ENCODE peak calls at places on chromosomes 4 and X, in ten cellular contexts. W, F, I, V, Y, N, M, G, H and S are unnamed samples.

GRCh38 chr4:151581575-151581974 is 172.6 kb downstream of the FHIP1A start:
- DNase-seq in W (no peak), F (no peak), I (no peak), V (no peak), Y (no peak), N (no peak), M (no peak), G (no peak), H (no peak), S (no peak)

GRCh38 chrX:20026278-20026677 is 35.4 kb upstream of the BCLAF3 start:
- DNase-seq in W (peak; percentile 31), F (no peak), I (no peak), V (no peak), Y (no peak), N (no peak), M (peak; percentile 48), G (peak; percentile 7), H (peak; percentile 1), S (no peak)

GRCh38 chrX:65601530-65602281 is 65.7 kb upstream of the MSN start:
- DNase-seq in W (no peak), F (peak; percentile 5), I (no peak), V (peak; percentile 64), Y (peak; percentile 87), N (peak; percentile 34), M (peak; percentile 85), G (peak; percentile 81), H (peak; percentile 20), S (no peak)

GRCh38 chrX:106263817-106264216 is 95.7 kb downstream of the PWWP3B start:
- DNase-seq in W (no peak), F (no peak), I (no peak), V (no peak), Y (no peak), N (no peak), M (peak; percentile 56), G (peak; percentile 21), H (no peak), S (no peak)

GRCh38 chr4:103008875-103009729 is 10.4 kb downstream of the SLC9B1 start:
- DNase-seq in W (no peak), F (no peak), I (no peak), V (no peak), Y (no peak), N (no peak), M (peak; percentile 53), G (peak; percentile 48), H (peak; percentile 50), S (no peak)

GRCh38 chrX:120450163-120450562 is 18.9 kb downstream of the LAMP2 start:
- DNase-seq in W (no peak), F (no peak), I (no peak), V (no peak), Y (no peak), N (no peak), M (no peak), G (no peak), H (no peak), S (no peak)

GRCh38 chr4:112592717-112593116 is 44.0 kb downstream of the ZGRF1 start:
- DNase-seq in W (no peak), F (no peak), I (no peak), V (no peak), Y (no peak), N (no peak), M (no peak), G (no peak), H (no peak), S (no peak)

GRCh38 chr4:71550220-71551190 is 211.7 kb downstream of the SLC4A4 start:
- DNase-seq in W (no peak), F (no peak), I (no peak), V (no peak), Y (no peak), N (no peak), M (peak; percentile 80), G (no peak), H (peak; percentile 37), S (no peak)

GRCh38 chr4:102500371-102501175 is 586 bp upstream of the NFKB1 start:
- DNase-seq in W (no peak), F (no peak), I (no peak), V (peak; percentile 53), Y (peak; percentile 91), N (no peak), M (peak; percentile 62), G (peak; percentile 35), H (no peak), S (peak; percentile 48)

GRCh38 chr4:7158991-7159390 is 33.3 kb upstream of the SORCS2 start:
- DNase-seq in W (no peak), F (no peak), I (no peak), V (peak; percentile 13), Y (peak; percentile 24), N (peak; percentile 51), M (no peak), G (no peak), H (no peak), S (no peak)

GRCh38 chr4:48340276-48340904 is 939 bp upstream of the SLAIN2 start:
- DNase-seq in W (no peak), F (no peak), I (no peak), V (no peak), Y (no peak), N (no peak), M (peak; percentile 81), G (peak; percentile 71), H (peak; percentile 34), S (no peak)

GRCh38 chr4:181293541-181293940 is 949.7 kb upstream of the TENM3 start:
- DNase-seq in W (no peak), F (no peak), I (no peak), V (no peak), Y (no peak), N (no peak), M (no peak), G (no peak), H (no peak), S (no peak)

GRCh38 chrX:68941385-68941952 is 112.6 kb downstream of the EFNB1 start:
- DNase-seq in W (no peak), F (no peak), I (peak; percentile 29), V (no peak), Y (peak; percentile 51), N (peak; percentile 11), M (peak; percentile 70), G (no peak), H (no peak), S (no peak)

GRCh38 chr4:90950385-90950841 is 823.2 kb downstream of the CCSER1 start:
- DNase-seq in W (no peak), F (no peak), I (no peak), V (no peak), Y (no peak), N (no peak), M (no peak), G (no peak), H (no peak), S (no peak)

GRCh38 chrX:118115948-118116307 is 682 bp downstream of the KLHL13 start:
- DNase-seq in W (no peak), F (no peak), I (no peak), V (no peak), Y (no peak), N (no peak), M (no peak), G (no peak), H (no peak), S (no peak)

DNA sequence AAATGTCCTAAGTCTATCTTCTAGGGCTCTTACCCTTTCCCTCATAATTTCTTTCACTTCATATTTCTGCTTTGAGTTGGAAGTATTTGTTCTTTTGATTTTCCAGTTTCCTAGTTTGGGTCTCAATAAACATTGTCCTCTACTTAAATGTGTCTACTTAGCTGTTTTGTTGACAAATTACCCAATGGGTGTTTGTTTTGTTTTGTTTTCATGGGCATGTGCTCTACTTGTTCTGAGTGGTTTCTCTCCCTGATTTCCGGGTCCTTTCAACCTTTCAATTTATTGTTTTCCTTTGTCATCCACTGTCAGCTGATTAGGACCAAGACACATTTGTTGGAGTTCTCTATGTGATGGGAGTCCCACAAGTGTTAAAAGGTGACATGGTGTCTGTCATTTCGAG is 1181.4 kb downstream of the RPA4 start:
- DNase-seq in W (no peak), F (no peak), I (no peak), V (no peak), Y (no peak), N (no peak), M (no peak), G (no peak), H (no peak), S (no peak)
- TF ChIP-seq CTCF in W (no peak), F (no peak), I (no peak), V (no peak), Y (no peak), N (no peak), M (no peak), G (no peak), H (no peak), S (no peak)

DNA sequence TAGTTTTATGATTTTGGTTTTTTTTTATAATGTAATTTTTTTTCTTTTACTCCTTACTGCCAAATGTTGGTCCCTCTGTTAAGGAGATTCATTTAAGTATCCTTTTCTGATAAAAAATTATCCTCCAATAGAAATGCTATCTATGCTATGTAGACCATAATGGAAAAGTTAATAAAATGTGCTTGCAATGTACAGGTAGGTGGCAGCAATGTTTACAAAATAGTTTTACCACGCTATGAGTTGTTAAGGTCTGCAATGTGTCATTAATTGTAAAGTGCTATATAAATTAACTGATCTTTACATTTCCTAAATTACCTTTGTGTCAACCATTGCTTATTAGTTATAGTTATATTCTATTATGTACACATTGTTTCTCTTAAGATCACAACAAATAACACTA is 3.8 kb upstream of the CENPC start:
- DNase-seq in W (no peak), F (no peak), I (no peak), V (no peak), Y (no peak), N (no peak), M (peak; percentile 13), G (no peak), H (no peak), S (no peak)
- TF ChIP-seq CTCF in W (peak; percentile 32), F (peak; percentile 18), I (no peak), V (no peak), Y (peak; percentile 45), N (peak; percentile 59), M (no peak), G (no peak), H (no peak), S (peak; percentile 58)

DNA sequence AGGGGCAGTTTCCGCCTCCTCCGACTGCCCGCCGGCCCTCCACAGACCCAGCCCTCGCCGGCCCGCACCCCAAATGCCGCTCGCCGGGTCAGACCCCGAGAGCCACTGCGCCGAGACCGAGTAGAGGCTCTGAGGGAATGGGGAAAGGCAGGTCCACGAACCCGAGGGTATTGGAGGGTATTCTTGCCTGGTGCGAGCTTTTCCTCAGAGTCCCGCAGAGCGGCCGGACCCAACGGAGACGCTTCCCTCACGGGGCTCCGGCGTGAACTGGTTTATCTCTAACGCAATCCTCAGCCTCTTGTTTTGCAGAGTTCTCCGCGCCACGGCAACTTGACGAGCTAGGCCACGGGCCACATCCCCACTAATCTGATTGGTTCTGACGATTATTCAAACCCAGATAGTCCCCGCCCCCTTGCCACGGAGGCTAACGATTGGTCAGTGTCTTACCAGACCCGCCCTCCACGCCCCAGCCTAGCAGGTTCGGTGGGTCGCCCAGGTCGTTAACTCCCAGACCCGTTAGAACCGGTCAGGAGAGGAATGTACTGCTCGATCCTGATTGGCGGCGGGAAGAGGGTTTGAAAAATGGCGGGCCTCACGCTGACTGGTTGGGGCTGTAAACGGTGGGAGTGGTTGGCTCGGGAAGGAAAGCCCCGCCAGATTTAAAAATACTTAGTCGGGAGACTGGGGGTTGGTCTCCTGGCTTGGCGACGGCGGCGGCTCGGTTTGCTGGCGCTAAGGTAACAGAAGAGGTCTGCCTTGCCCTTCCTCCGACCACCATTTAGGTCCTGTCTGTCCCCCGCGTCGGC is at the start of gene HMGB2:
- DNase-seq in W (peak; percentile 99), F (peak; percentile 100), I (peak; percentile 100), V (peak; percentile 100), Y (peak; percentile 99), N (peak; percentile 99), M (peak; percentile 100), G (peak; percentile 100), H (peak; percentile 100), S (peak; percentile 99)
- TF ChIP-seq CTCF in W (no peak), F (no peak), I (no peak), V (no peak), Y (no peak), N (no peak), M (no peak), G (no peak), H (no peak), S (no peak)

GRCh38 chr4:158895797-158896442 is 127.1 kb downstream of the FNIP2 start:
- DNase-seq in W (no peak), F (no peak), I (no peak), V (no peak), Y (no peak), N (no peak), M (peak; percentile 25), G (no peak), H (no peak), S (no peak)
- TF ChIP-seq CTCF in W (peak; percentile 66), F (no peak), I (no peak), V (no peak), Y (no peak), N (peak; percentile 27), M (no peak), G (no peak), H (peak; percentile 16), S (peak; percentile 29)